ENCODE peak calls at places on chromosomes 1 and 21, in four cellular contexts. T is neural crest cell, W is Calu3, V is tibial artery. U is an unnamed sample.
A peak's percentile ranks its signal among the peaks of the same experiment; 100 is the strongest.

GRCh38 chr1:237181731-237182317 is 139.8 kb downstream of the RYR2 start:
- DNase-seq in W (no peak), V (no peak), T (no peak), U (no peak)

GRCh38 chr21:43270800-43271261 is 102.0 kb downstream of the CRYAA start:
- DNase-seq in W (no peak), T (no peak), V (no peak), U (no peak)

GRCh38 chr1:94257451-94257850 is 20.1 kb upstream of the ARHGAP29 start:
- DNase-seq in V (no peak), T (no peak), W (no peak), U (no peak)

GRCh38 chr1:201810466-201811216 is 18.3 kb upstream of the IPO9 start:
- DNase-seq in W (no peak), V (no peak), T (no peak), U (no peak)

GRCh38 chr1:191641420-191642215 is 516.6 kb upstream of the RGS18 start:
- DNase-seq in T (no peak), V (no peak), W (no peak), U (no peak)

GRCh38 chr1:226722901-226723639 is 16.0 kb downstream of the ITPKB start:
- DNase-seq in V (no peak), T (no peak), W (no peak), U (no peak)

GRCh38 chr1:109762821-109763645 is 690 bp downstream of the EPS8L3 start:
- DNase-seq in T (no peak), V (peak; percentile 59), W (peak; percentile 40), U (peak; percentile 53)

GRCh38 chr1:237205400-237206064 is 163.5 kb downstream of the RYR2 start:
- DNase-seq in T (no peak), W (no peak), V (no peak), U (no peak)

GRCh38 chr1:202579806-202580205 is 130.4 kb downstream of the SYT2 start:
- DNase-seq in W (no peak), V (no peak), T (no peak), U (no peak)

GRCh38 chr1:181149326-181150000 is 61.0 kb downstream of the IER5 start:
- DNase-seq in W (no peak), T (no peak), V (no peak), U (no peak)

DNA sequence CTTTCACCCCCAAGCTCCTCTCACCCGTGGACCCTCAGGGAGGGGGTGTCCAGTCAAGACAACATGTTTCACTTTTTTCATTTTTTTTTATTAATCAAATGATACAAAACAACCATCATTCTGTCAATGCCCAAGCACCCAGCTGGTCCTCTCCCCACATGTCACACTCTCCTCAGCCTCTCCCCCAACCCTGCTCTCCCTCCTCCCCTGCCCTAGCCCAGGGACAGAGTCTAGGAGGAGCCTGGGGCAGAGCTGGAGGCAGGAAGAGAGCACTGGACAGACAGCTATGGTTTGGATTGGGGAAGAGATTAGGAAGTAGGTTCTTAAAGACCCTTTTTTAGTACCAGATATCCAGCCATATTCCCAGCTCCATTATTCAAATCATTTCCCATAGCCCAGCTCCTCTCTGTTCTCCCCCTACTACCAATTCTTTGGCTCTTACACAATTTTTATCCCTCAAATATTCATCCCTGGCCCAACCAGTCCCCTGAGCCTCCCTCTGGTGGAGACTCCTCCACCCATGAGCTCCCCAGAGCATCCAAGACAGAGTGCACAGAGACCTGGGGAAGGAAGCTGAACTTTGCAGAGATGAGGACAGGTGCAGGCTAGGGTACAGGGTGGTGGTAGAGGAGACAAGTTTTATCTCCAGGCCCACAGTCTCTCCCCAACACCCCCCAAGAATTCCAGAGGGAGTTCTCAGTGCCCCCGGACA is 1.4 kb upstream of the S100A16 start:
- DNase-seq in W (no peak), T (no peak), V (no peak), U (no peak)
- TF ChIP-seq CTCF in W (no peak), T (no peak), V (no peak), U (no peak)

GRCh38 chr1:118716775-118717174 is 271.4 kb downstream of the TBX15 start:
- DNase-seq in W (no peak), V (no peak), T (no peak), U (no peak)
- TF ChIP-seq CTCF in W (no peak), V (no peak), T (peak; percentile 56), U (no peak)

GRCh38 chr1:39720094-39720999 is 18.3 kb upstream of the PPIE start:
- DNase-seq in W (no peak), V (no peak), T (no peak), U (no peak)
- TF ChIP-seq CTCF in W (no peak), V (peak; percentile 65), T (peak; percentile 93), U (peak; percentile 81)

GRCh38 chr21:9753943-9754342 is 767.4 kb upstream of the TPTE start:
- DNase-seq in W (no peak), T (no peak), V (no peak), U (no peak)

GRCh38 chr21:9755611-9756010 is 765.8 kb upstream of the TPTE start:
- DNase-seq in T (no peak), W (no peak), V (no peak), U (no peak)

DNA sequence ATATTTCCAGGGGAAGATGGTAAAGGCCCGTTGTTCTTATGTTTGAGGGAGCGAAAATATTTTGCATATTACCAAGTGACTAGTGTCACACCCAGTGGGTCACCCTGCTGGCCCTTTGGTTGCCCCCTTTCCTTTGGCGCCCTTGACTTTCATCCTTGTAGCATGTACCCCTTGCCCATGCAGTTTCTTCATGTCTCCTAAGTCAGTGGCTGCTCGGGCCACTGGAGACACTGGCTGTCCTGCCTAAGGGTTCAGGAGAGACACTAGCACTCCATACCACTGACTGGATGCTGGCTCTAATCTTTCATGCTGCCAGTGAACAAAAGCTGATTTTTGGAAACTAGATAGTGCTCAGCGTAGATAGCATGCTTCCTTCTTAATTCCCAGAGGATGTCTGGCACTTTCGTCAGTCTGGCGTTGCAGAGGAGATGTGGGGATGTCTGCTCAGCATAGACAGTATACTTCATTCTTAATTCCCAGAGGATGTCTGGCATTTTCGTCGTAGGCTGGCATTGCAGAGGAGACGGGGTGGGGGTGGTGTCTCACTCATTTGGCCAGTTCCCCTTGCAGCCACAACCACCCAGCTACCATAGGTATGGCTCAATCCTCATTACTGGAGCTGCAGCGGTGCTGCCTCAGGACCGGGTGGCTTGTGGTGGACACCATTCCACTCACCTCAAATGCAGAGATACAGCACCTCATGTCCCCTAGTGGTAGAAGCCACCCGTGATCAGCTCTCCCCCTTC is 770.9 kb upstream of the TPTE start:
- DNase-seq in W (no peak), V (no peak), T (no peak), U (no peak)
- TF ChIP-seq CTCF in W (no peak), V (no peak), T (no peak), U (no peak)

DNA sequence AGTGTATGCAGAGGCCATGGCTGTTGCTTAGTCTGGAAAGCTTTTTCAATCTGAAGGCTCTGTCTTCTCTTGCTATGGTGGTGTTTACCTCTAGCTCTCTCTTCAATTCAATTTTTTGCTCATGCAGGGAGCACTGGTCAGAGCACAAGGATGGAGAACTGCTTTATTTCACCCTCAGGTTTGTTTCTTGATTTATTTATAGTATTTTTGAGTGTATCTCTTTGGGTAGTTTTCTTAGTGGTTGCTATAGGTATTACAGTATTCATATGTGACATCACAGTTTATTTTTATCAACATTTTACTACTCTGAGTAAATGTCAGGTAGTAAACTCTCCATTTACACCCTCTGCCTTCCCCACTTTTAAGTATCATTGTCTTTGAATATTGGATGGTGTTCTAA is 147.9 kb downstream of the RASAL2 start:
- DNase-seq in V (no peak), W (no peak), T (no peak), U (no peak)
- TF ChIP-seq CTCF in V (no peak), W (peak; percentile 17), T (peak; percentile 53), U (peak; percentile 18)

GRCh38 chr1:207181838-207182237 is 77.8 kb downstream of the C4BPA start:
- DNase-seq in V (no peak), T (no peak), W (no peak), U (no peak)
- TF ChIP-seq CTCF in V (no peak), T (no peak), W (no peak), U (peak; percentile 24)

DNA sequence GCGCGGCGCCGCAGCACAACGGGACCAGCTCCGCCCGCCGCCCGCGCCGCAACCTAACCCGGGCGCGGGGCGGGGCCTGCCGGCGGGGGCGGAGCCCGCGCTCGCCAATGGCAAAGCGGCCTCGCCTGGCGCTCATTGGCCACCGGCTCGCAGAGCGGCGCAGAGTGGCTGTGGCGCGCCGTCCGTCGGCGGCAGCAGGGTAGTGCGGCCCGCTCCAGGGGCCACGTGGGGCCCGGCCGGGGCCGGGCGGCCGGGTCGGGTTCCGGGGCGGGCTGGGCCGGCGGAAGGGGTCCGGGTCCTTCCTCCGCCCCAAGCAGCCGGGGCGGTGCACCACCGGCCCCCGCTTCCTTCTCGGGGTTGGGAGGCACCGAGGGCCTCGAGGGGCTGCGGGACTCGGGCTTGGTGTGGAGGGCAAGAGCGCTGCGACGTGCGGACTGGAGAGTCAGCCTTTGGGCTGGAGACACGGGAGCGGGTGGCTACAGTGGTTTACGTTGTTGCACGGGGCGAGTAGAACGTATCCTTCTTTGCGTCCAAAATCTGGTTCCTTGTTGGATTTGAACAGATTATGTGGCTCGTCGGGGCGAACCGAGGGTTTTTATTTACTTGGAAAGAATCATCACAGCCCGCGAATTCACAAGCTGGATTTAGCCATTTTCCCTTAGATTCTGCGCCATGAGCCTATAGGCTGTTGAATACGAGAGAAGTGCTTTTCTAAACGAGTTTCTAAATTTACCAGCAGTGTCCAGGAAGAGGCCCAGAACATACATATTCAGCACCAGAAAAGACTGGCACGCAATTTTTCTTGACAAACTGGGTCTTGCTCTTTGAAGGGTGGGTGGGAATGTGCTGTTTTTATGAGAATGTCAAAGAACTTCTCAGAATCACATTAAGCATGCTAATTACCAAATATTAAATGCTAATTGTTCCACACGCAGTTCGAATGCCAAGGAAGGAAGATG is at the start of gene SRM:
- DNase-seq in V (peak; percentile 94), W (peak; percentile 91), T (peak; percentile 79), U (peak; percentile 84)
- TF ChIP-seq CTCF in V (peak; percentile 47), W (peak; percentile 56), T (peak; percentile 60), U (peak; percentile 52)

DNA sequence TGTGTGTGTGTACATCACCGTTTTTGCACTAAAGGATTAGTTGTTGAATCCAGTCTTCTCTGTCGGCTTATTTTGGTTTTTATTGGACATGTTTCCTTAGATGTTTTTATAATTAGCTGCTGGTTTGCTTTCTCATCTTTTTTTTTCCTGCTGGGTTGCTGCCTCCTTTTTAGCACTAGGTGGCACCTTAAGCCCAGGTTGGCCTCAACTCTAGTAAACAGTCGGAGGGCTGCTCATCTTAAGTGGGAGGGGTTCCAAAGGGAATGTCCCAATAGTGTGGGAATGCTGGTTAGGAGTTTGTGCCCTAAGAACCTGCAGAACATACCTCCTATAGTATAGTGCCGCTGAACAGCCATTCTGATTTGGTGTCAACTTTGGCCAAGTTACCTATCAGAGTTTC is 570.1 kb upstream of the CXADR start:
- DNase-seq in T (no peak), V (no peak), W (peak; percentile 13), U (no peak)
- TF ChIP-seq CTCF in T (peak; percentile 45), V (no peak), W (peak; percentile 60), U (no peak)

U was measured in CD14-positive monocyte.